ENCODE peak calls at places on chromosomes 3 and 15, in ten cellular contexts. L is GM23248; U is naive thymus-derived CD4-positive, alpha-beta T cell; C is left ventricle myocardium inferior; E is mammary epithelial cell; O is K562; N is CD4-positive, alpha-beta T cell; V is A673; M is ovary; G is neuronal stem cell. Q is an unnamed sample. For H3K9me3 and H3K27me3, the result is how much of the 10 kb centered on the place peaks cover.

GRCh38 chr3:11629716-11630115 is 14.0 kb downstream of the VGLL4 start:
- DNase-seq in L (peak), U (no peak), C (no peak), E (no peak), O (no peak), N (no peak), V (no peak), M (no peak), G (no peak), Q (no peak)

GRCh38 chr15:78079296-78080087 is 2.0 kb upstream of the TBC1D2B start:
- DNase-seq in L (no peak), U (no peak), C (no peak), E (no peak), O (no peak), N (no peak), V (no peak), M (peak), G (no peak), Q (no peak)

GRCh38 chr15:85583404-85584390 is 203.3 kb downstream of the AKAP13 start:
- DNase-seq in L (no peak), U (no peak), C (peak), E (peak), O (no peak), N (no peak), V (no peak), M (no peak), G (peak), Q (peak)

GRCh38 chr15:70604671-70605070 is 158.7 kb downstream of the UACA start:
- DNase-seq in L (peak), U (no peak), C (no peak), E (peak), O (no peak), N (no peak), V (peak), M (peak), G (no peak), Q (no peak)

GRCh38 chr15:65405793-65406192 is 17.0 kb downstream of the IGDCC4 start:
- DNase-seq in L (no peak), U (no peak), C (no peak), E (no peak), O (no peak), N (no peak), V (no peak), M (no peak), G (no peak), Q (no peak)

GRCh38 chr15:40439461-40440299 is 1.1 kb upstream of the BAHD1 start:
- DNase-seq in L (peak), U (no peak), C (peak), E (peak), O (peak), N (no peak), V (peak), M (peak), G (no peak), Q (no peak)

GRCh38 chr3:45688194-45688881 is 858 bp upstream of the SACM1L start:
- DNase-seq in L (peak), U (no peak), C (no peak), E (no peak), O (peak), N (no peak), V (peak), M (peak), G (peak), Q (peak)

GRCh38 chr3:46508850-46509591 is 11.2 kb downstream of the RTP3 start:
- DNase-seq in L (no peak), U (no peak), C (no peak), E (no peak), O (peak), N (no peak), V (no peak), M (no peak), G (no peak), Q (no peak)

GRCh38 chr3:194178128-194178527 is 42.2 kb downstream of the HES1 start:
- DNase-seq in L (no peak), U (no peak), C (no peak), E (no peak), O (no peak), N (no peak), V (no peak), M (no peak), G (no peak), Q (no peak)

GRCh38 chr3:125125822-125126245 is 70.0 kb upstream of the HEG1 start:
- DNase-seq in L (peak), U (no peak), C (no peak), E (peak), O (no peak), N (no peak), V (peak), M (no peak), G (no peak), Q (no peak)

GRCh38 chr3:30292192-30292893 is 314.1 kb upstream of the TGFBR2 start:
- DNase-seq in L (peak), U (no peak), C (no peak), E (peak), O (no peak), N (no peak), V (peak), M (no peak), G (no peak), Q (no peak)

GRCh38 chr3:67357610-67358458 is 296.6 kb downstream of the SUCLG2 start:
- DNase-seq in L (peak), U (no peak), C (no peak), E (peak), O (peak), N (no peak), V (peak), M (no peak), G (peak), Q (peak)

GRCh38 chr3:54358969-54359648 is 236.8 kb downstream of the CACNA2D3 start:
- DNase-seq in L (no peak), U (no peak), C (peak), E (no peak), O (no peak), N (no peak), V (no peak), M (no peak), G (no peak), Q (no peak)

GRCh38 chr15:38685686-38686339 is 121.2 kb upstream of the RASGRP1 start:
- DNase-seq in L (no peak), U (peak), C (no peak), E (no peak), O (no peak), N (no peak), V (no peak), M (no peak), G (no peak), Q (peak)

GRCh38 chr3:62586356-62586755 is 213.0 kb upstream of the FEZF2 start:
- DNase-seq in L (peak), U (no peak), C (no peak), E (peak), O (no peak), N (no peak), V (no peak), M (no peak), G (no peak), Q (no peak)

GRCh38 chr3:127392146-127392470 is 104.3 kb upstream of the PRR20G start:
- DNase-seq in L (no peak), U (no peak), C (peak), E (no peak), O (no peak), N (no peak), V (no peak), M (peak), G (no peak), Q (no peak)

GRCh38 chr3:182382112-182382857 is 411.0 kb upstream of the ATP11B start:
- DNase-seq in L (no peak), U (no peak), C (no peak), E (no peak), O (no peak), N (no peak), V (no peak), M (no peak), G (no peak), Q (no peak)

GRCh38 chr15:88166330-88166993 is 90.1 kb downstream of the NTRK3 start:
- DNase-seq in L (peak), U (no peak), C (no peak), E (no peak), O (peak), N (no peak), V (peak), M (no peak), G (peak), Q (no peak)

GRCh38 chr3:160378331-160379109 is 20.5 kb downstream of the IFT80 start:
- DNase-seq in L (peak), U (no peak), C (no peak), E (peak), O (no peak), N (no peak), V (no peak), M (no peak), G (no peak), Q (no peak)

GRCh38 chr15:54660356-54660755 is 536.4 kb downstream of the RSL24D1 start:
- DNase-seq in L (no peak), U (no peak), C (no peak), E (no peak), O (no peak), N (no peak), V (no peak), M (no peak), G (no peak), Q (no peak)

GRCh38 chr3:126494204-126494603 is 18.5 kb upstream of the ZXDC start:
- DNase-seq in L (peak), U (no peak), C (no peak), E (no peak), O (no peak), N (no peak), V (no peak), M (no peak), G (no peak), Q (no peak)

DNA sequence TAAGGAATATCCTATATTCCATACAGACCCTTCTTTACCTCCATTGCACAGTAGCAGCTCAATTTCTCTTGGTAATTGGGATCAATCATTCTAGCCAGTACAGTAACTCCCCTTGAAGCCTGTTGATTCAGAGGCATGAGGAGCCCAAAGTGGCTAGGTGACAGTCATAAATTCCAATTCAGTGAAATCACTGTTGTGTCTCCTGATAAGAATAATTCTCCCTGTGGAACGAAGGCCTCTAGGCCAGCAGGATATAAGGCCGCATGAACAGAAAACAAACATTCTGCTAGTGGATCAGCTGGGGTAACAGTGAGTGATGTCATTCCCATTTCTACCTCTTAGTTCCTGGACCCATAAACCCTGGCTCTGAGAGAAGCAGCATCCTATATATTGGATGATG is 696.3 kb downstream of the NR2F2 start:
- DNase-seq in L (no peak), U (no peak), C (no peak), E (no peak), O (no peak), N (no peak), V (no peak), M (no peak), G (no peak), Q (no peak)
- H3K9me3 ChIP-seq in L (under half), U (under half), C (under half), E (under half), O (under half), N (under half), V (under half), M (under half), G (under half), Q (under half)

DNA sequence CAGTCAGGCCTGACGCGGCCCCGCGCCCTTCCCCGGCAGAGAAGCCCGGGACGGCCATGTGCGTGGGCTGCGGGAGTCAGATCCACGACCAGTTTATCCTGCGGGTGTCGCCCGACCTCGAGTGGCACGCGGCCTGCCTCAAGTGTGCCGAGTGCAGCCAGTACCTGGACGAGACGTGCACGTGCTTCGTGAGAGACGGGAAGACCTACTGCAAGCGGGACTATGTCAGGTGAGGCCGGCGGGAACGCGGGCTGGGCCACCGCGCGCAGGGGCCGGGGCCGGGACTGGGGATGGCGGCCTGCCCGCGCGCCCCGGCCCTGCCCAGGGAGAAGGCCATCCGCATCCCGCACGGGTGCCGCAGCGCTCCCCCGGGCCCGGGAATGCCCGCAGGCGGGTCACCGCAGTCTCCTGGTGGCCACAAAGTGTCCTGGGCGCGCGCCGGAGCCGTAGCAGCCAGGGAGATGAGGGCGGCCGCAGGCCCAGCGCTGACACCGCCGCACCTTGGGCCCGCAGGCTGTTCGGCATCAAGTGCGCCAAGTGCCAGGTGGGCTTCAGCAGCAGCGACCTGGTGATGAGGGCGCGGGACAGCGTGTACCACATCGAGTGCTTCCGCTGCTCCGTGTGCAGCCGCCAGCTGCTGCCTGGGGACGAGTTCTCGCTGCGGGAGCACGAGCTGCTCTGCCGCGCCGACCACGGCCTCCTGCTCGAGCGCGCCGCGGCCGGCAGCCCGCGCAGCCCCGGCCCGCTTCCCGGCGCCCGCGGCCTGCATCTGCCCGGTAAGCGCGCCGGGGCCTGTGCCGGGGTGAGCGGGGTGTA is 1.4 kb downstream of the ISL2 start:
- DNase-seq in L (no peak), U (no peak), C (no peak), E (no peak), O (peak), N (no peak), V (no peak), M (no peak), G (peak), Q (no peak)
- H3K27me3 ChIP-seq in L (half or more), U (under half), C (half or more), E (half or more), O (under half), N (half or more), V (half or more), M (under half), G (half or more), Q (under half)

GRCh38 chr3:112508261-112508660 is 9.0 kb upstream of the BTLA start:
- DNase-seq in L (no peak), U (no peak), C (no peak), E (no peak), O (no peak), N (no peak), V (no peak), M (no peak), G (no peak), Q (no peak)

GRCh38 chr3:112514527-112515128 is 15.4 kb upstream of the BTLA start:
- DNase-seq in L (peak), U (no peak), C (no peak), E (no peak), O (no peak), N (no peak), V (no peak), M (no peak), G (no peak), Q (no peak)

GRCh38 chr3:112508860-112509259 is 9.6 kb upstream of the BTLA start:
- DNase-seq in L (no peak), U (no peak), C (no peak), E (no peak), O (no peak), N (no peak), V (no peak), M (no peak), G (no peak), Q (no peak)

DNA sequence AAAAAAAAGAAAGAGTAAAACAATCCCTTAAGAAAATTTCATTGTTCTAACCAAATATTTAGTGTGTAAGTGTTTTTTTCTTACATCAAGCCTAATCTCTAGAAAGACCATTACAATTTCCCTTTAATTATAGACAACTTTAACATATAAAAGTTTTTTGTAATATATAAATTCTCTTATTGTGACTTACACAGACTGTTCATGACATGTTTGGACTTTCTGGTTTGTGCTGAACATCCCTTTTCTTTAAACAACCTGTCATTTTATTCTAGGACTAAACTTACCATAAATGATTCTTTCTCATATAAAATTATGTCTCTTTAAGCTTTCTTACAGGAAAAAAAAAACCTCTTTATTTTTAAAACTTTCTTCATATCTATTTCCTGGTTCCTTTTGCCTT is 13.0 kb upstream of the BTLA start:
- DNase-seq in L (no peak), U (no peak), C (no peak), E (no peak), O (no peak), N (no peak), V (no peak), M (no peak), G (peak), Q (no peak)
- H3K9me3 ChIP-seq in L (under half), U (under half), C (under half), E (under half), O (under half), N (under half), V (under half), M (under half), G (under half), Q (under half)

GRCh38 chr3:38823722-38824121 is 7.7 kb upstream of the SCN10A start:
- DNase-seq in L (no peak), U (no peak), C (no peak), E (no peak), O (no peak), N (no peak), V (no peak), M (no peak), G (no peak), Q (no peak)

GRCh38 chr3:38827791-38828190 is 11.8 kb upstream of the SCN10A start:
- DNase-seq in L (no peak), U (no peak), C (no peak), E (no peak), O (no peak), N (no peak), V (no peak), M (no peak), G (no peak), Q (no peak)

GRCh38 chr3:38823186-38823585 is 7.2 kb upstream of the SCN10A start:
- DNase-seq in L (no peak), U (no peak), C (no peak), E (no peak), O (no peak), N (no peak), V (no peak), M (no peak), G (no peak), Q (no peak)

GRCh38 chr3:38826001-38826400 is 10.0 kb upstream of the SCN10A start:
- DNase-seq in L (no peak), U (no peak), C (no peak), E (no peak), O (no peak), N (no peak), V (no peak), M (no peak), G (no peak), Q (no peak)

DNA sequence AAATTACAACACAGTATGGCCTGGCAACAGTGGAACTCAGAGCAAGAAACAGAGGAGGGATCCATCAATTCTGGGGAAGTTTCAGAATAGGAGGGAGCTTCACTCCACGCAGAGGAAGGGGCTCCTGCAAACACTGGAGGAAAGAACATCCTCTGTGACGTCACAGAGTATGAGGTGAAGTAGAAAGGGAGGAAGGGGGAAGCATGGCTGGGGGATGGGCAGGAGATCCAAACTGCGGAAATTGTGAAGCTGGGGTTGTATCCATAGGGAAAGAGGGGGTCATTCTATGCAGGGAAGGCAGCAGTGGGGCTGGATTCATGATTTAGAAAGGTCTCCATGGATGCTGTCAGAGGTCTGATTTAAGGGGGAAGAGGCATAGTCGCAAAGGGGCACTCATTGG is 8.3 kb upstream of the SCN10A start:
- DNase-seq in L (no peak), U (no peak), C (no peak), E (no peak), O (no peak), N (no peak), V (no peak), M (no peak), G (no peak), Q (no peak)
- H3K27me3 ChIP-seq in L (under half), U (under half), C (under half), E (under half), O (under half), N (under half), V (under half), M (under half), G (under half), Q (under half)

DNA sequence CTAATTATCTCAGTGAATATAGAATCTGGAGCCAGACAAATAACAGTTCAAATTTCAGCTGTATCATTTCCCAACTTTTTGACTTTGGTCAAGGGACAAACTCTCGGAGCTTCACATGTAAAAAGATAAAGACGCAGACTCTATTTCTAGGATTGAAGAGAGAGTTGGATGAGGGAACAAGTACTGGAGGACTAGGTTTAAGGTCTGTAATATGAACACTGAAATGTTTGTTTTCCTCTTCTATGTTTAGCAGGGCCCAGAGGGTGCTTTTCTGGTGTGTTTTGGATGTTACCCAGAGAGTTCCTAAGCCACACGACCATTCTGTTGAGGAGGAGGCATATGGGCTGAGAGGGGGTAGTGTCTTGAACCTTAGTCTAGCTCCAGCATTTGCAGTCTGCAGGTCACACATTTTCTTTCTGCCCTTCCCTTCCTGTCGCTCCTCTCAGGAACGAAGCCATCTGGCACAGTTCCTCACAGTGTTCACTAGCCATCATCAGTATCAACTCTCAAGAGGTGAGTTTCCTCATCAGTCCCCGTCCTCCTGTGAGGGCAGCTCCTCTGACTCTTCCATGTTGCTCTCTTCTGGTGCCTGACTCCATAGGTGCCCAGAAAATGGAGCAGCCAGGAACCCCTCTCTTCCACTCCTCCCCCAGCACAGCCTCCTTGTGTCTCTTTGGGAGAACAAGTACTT is 250.1 kb downstream of the SQOR start:
- DNase-seq in L (no peak), U (no peak), C (no peak), E (no peak), O (no peak), N (no peak), V (no peak), M (no peak), G (no peak), Q (no peak)
- H3K9me3 ChIP-seq in L (under half), U (under half), C (under half), E (under half), O (under half), N (under half), V (under half), M (under half), G (under half), Q (under half)

DNA sequence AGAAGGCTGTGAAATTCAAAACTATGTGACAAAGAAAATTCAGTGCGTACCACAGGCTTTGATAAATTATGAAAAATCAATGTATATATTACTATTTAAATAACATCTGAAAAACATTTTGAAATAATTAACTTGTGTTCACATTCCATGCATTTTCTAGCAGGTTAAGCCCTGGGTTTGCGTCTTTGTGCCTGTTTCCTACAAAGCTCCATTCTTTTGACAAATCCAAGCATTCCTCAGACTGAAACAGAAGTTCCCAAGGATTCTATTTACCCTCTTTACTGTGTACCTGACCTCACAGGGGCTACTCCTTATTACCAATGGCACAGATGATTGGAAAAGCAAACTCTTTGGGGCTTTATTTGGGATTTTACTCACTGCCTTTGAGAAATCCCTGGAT is 1.9 kb downstream of the PAQR9 start:
- DNase-seq in L (no peak), U (no peak), C (no peak), E (no peak), O (no peak), N (no peak), V (no peak), M (no peak), G (no peak), Q (no peak)
- H3K27me3 ChIP-seq in L (under half), U (under half), C (half or more), E (under half), O (under half), N (half or more), V (half or more), M (under half), G (half or more), Q (half or more)

GRCh38 chr3:13902648-13903238 is 22.9 kb upstream of the WNT7A start:
- DNase-seq in L (no peak), U (no peak), C (no peak), E (no peak), O (no peak), N (no peak), V (no peak), M (no peak), G (no peak), Q (no peak)
- H3K9me3 ChIP-seq in L (under half), U (under half), C (half or more), E (under half), O (under half), N (half or more), V (under half), M (under half), G (under half), Q (half or more)

Q was measured in CD4-positive, CD25-positive, alpha-beta regulatory T cell.